ENCODE peak calls at places on chromosome 20, in four cellular contexts. One of them, this sample, is unnamed.

GRCh38 chr20:4905612-4906011 is 95.7 kb downstream of the SLC23A2 start:
- DNase-seq in H9: no peak
- DNase-seq in mesenchymal stem cell: no peak
- DNase-seq in H1: no peak
- DNase-seq in this sample: no peak

GRCh38 chr20:35523298-35523888 is 6.1 kb downstream of the C20orf173 start:
- DNase-seq in H9: peak; percentile 69
- DNase-seq in mesenchymal stem cell: no peak
- DNase-seq in H1: no peak
- DNase-seq in this sample: no peak

GRCh38 chr20:25033941-25034335 is 24.0 kb downstream of the ACSS1 start:
- DNase-seq in H9: no peak
- DNase-seq in mesenchymal stem cell: no peak
- DNase-seq in H1: no peak
- DNase-seq in this sample: no peak

GRCh38 chr20:20321917-20322316 is 46.0 kb upstream of the INSM1 start:
- DNase-seq in H9: no peak
- DNase-seq in mesenchymal stem cell: no peak
- DNase-seq in H1: no peak
- DNase-seq in this sample: no peak

GRCh38 chr20:35297153-35297552 is 4.9 kb upstream of the FAM83C start:
- DNase-seq in H9: peak; percentile 50
- DNase-seq in mesenchymal stem cell: no peak
- DNase-seq in H1: no peak
- DNase-seq in this sample: no peak

GRCh38 chr20:1327827-1328679 is 886 bp downstream of the SDCBP2 start:
- DNase-seq in H9: peak; percentile 14
- DNase-seq in mesenchymal stem cell: no peak
- DNase-seq in H1: no peak
- DNase-seq in this sample: no peak

GRCh38 chr20:59939052-59939878 is 840 bp downstream of the PPP1R3D start:
- DNase-seq in H9: peak; percentile 56
- DNase-seq in mesenchymal stem cell: no peak
- DNase-seq in H1: no peak
- DNase-seq in this sample: no peak

GRCh38 chr20:24610341-24611115 is 141.1 kb downstream of the SYNDIG1 start:
- DNase-seq in H9: no peak
- DNase-seq in mesenchymal stem cell: no peak
- DNase-seq in H1: peak; percentile 23
- DNase-seq in this sample: no peak

GRCh38 chr20:57451759-57452661 is 60.8 kb downstream of the RBM38 start:
- DNase-seq in H9: no peak
- DNase-seq in mesenchymal stem cell: no peak
- DNase-seq in H1: no peak
- DNase-seq in this sample: no peak

GRCh38 chr20:36507746-36508145 is 33.6 kb upstream of the MYL9 start:
- DNase-seq in H9: no peak
- DNase-seq in mesenchymal stem cell: no peak
- DNase-seq in H1: no peak
- DNase-seq in this sample: no peak

GRCh38 chr20:24673678-24674570 is 204.5 kb downstream of the SYNDIG1 start:
- DNase-seq in H9: no peak
- DNase-seq in mesenchymal stem cell: peak; percentile 6
- DNase-seq in H1: no peak
- DNase-seq in this sample: no peak

GRCh38 chr20:35334511-35335101 is 42.4 kb upstream of the FAM83C start:
- DNase-seq in H9: no peak
- DNase-seq in mesenchymal stem cell: peak; percentile 22
- DNase-seq in H1: no peak
- DNase-seq in this sample: no peak

GRCh38 chr20:3751284-3751663 is 16.3 kb downstream of the ADISSP start:
- DNase-seq in H9: peak; percentile 56
- DNase-seq in mesenchymal stem cell: no peak
- DNase-seq in H1: no peak
- DNase-seq in this sample: no peak

GRCh38 chr20:14687317-14687716 is 349.9 kb upstream of the FLRT3 start:
- DNase-seq in H9: no peak
- DNase-seq in mesenchymal stem cell: no peak
- DNase-seq in H1: no peak
- DNase-seq in this sample: no peak

GRCh38 chr20:6718660-6719059 is 48.8 kb upstream of the BMP2 start:
- DNase-seq in H9: no peak
- DNase-seq in mesenchymal stem cell: peak; percentile 43
- DNase-seq in H1: no peak
- DNase-seq in this sample: no peak

GRCh38 chr20:41145821-41146620 is 8.7 kb downstream of the PLCG1 start:
- DNase-seq in H9: no peak
- DNase-seq in mesenchymal stem cell: no peak
- DNase-seq in H1: no peak
- DNase-seq in this sample: no peak

GRCh38 chr20:57769756-57770155 is 59.9 kb upstream of the PMEPA1 start:
- DNase-seq in H9: no peak
- DNase-seq in mesenchymal stem cell: no peak
- DNase-seq in H1: no peak
- DNase-seq in this sample: no peak

GRCh38 chr20:49501917-49502316 is 19.4 kb upstream of the KCNB1 start:
- DNase-seq in H9: no peak
- DNase-seq in mesenchymal stem cell: peak; percentile 12
- DNase-seq in H1: no peak
- DNase-seq in this sample: no peak

GRCh38 chr20:63744158-63744557 is 4.6 kb downstream of the SLC2A4RG start:
- DNase-seq in H9: no peak
- DNase-seq in mesenchymal stem cell: no peak
- DNase-seq in H1: no peak
- DNase-seq in this sample: no peak

GRCh38 chr20:14445310-14445709 is 107.9 kb upstream of the FLRT3 start:
- DNase-seq in H9: no peak
- DNase-seq in mesenchymal stem cell: peak; percentile 75
- DNase-seq in H1: no peak
- DNase-seq in this sample: no peak

GRCh38 chr20:9018346-9018745 is 50.5 kb upstream of the PLCB4 start:
- DNase-seq in H9: no peak
- DNase-seq in mesenchymal stem cell: no peak
- DNase-seq in H1: no peak
- DNase-seq in this sample: no peak

GRCh38 chr20:58640446-58640845 is 10.6 kb upstream of the STX16 start:
- DNase-seq in H9: no peak
- DNase-seq in mesenchymal stem cell: peak; percentile 55
- DNase-seq in H1: no peak
- DNase-seq in this sample: no peak

GRCh38 chr20:20849126-20849525 is 136.7 kb upstream of the RALGAPA2 start:
- DNase-seq in H9: no peak
- DNase-seq in mesenchymal stem cell: no peak
- DNase-seq in H1: no peak
- DNase-seq in this sample: no peak

GRCh38 chr20:63652192-63652980 is 838 bp downstream of the STMN3 start:
- DNase-seq in H9: peak; percentile 53
- DNase-seq in mesenchymal stem cell: no peak
- DNase-seq in H1: no peak
- DNase-seq in this sample: no peak

GRCh38 chr20:38779247-38780097 is 26.0 kb upstream of the PPP1R16B start:
- DNase-seq in H9: peak; percentile 76
- DNase-seq in mesenchymal stem cell: no peak
- DNase-seq in H1: peak; percentile 70
- DNase-seq in this sample: no peak

GRCh38 chr20:35012227-35013069 is 56.8 kb downstream of the MYH7B start:
- DNase-seq in H9: peak; percentile 10
- DNase-seq in mesenchymal stem cell: no peak
- DNase-seq in H1: no peak
- DNase-seq in this sample: no peak

GRCh38 chr20:61041481-61041880 is 210.6 kb upstream of the CDH4 start:
- DNase-seq in H9: no peak
- DNase-seq in mesenchymal stem cell: no peak
- DNase-seq in H1: no peak
- DNase-seq in this sample: no peak

GRCh38 chr20:23776067-23776771 is 25.5 kb upstream of the CST1 start:
- DNase-seq in H9: peak; percentile 78
- DNase-seq in mesenchymal stem cell: no peak
- DNase-seq in H1: no peak
- DNase-seq in this sample: no peak

GRCh38 chr20:23232219-23232581 is 118.4 kb upstream of the NXT1 start:
- DNase-seq in H9: no peak
- DNase-seq in mesenchymal stem cell: no peak
- DNase-seq in H1: no peak
- DNase-seq in this sample: no peak

DNA sequence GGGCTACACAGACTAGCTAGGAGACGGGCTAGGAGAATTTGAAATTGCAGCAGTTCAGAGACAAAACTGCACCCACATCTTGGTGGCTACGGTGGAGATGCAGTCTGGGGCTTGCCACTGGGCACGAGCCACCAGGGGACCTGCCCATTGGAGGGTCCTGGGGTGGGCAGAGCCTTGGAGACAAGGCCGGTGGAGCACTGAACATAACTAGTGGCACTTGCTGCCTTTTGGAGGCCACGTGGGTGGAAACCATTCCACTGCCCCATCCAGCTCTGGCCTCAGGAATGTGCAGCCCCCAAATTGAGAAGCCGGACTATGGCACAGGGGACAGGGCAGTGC is 113.4 kb downstream of the NFATC2 start:
- DNase-seq in H9: no peak
- DNase-seq in mesenchymal stem cell: no peak
- DNase-seq in H1: no peak
- DNase-seq in this sample: no peak
- H2BK12ac ChIP-seq in H9: no peak overlapping the region
- H2BK12ac ChIP-seq in mesenchymal stem cell: peak overlapping the region; percentile 70
- H2BK12ac ChIP-seq in H1: no peak overlapping the region
- H2BK12ac ChIP-seq in this sample: no peak overlapping the region

DNA sequence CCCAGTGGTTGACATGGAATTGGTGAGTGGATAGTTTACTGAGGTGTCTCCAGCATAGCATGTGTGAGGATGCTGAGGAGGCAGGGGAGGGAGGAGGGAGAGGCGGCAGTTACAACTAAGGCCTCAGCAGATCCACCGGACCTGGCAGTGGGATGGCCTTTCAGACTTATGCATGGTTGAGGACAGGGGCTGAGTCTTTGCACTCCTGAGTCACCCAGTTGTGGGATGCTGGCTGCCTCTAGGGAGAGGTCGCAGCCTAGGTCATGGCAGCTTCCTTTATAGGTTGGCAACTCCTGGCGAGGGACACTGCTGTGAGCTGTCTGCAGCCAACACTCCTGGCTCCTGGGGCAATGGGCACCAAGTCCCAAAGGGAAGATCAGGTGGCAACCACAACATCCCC is 380.3 kb downstream of the PREX1 start:
- DNase-seq in H9: no peak
- DNase-seq in mesenchymal stem cell: no peak
- DNase-seq in H1: no peak
- DNase-seq in this sample: no peak
- H2BK12ac ChIP-seq in H9: no peak overlapping the region
- H2BK12ac ChIP-seq in mesenchymal stem cell: no peak overlapping the region
- H2BK12ac ChIP-seq in H1: no peak overlapping the region
- H2BK12ac ChIP-seq in this sample: no peak overlapping the region

GRCh38 chr20:44475694-44476560 is at the start of gene TTPAL:
- DNase-seq in H9: peak; percentile 94
- DNase-seq in mesenchymal stem cell: peak; percentile 83
- DNase-seq in H1: peak; percentile 67
- DNase-seq in this sample: peak; percentile 84
- H2BK12ac ChIP-seq in H9: no peak within 1 kb of the TSS
- H2BK12ac ChIP-seq in mesenchymal stem cell: no peak within 1 kb of the TSS
- H2BK12ac ChIP-seq in H1: no peak within 1 kb of the TSS
- H2BK12ac ChIP-seq in this sample: no peak within 1 kb of the TSS

DNA sequence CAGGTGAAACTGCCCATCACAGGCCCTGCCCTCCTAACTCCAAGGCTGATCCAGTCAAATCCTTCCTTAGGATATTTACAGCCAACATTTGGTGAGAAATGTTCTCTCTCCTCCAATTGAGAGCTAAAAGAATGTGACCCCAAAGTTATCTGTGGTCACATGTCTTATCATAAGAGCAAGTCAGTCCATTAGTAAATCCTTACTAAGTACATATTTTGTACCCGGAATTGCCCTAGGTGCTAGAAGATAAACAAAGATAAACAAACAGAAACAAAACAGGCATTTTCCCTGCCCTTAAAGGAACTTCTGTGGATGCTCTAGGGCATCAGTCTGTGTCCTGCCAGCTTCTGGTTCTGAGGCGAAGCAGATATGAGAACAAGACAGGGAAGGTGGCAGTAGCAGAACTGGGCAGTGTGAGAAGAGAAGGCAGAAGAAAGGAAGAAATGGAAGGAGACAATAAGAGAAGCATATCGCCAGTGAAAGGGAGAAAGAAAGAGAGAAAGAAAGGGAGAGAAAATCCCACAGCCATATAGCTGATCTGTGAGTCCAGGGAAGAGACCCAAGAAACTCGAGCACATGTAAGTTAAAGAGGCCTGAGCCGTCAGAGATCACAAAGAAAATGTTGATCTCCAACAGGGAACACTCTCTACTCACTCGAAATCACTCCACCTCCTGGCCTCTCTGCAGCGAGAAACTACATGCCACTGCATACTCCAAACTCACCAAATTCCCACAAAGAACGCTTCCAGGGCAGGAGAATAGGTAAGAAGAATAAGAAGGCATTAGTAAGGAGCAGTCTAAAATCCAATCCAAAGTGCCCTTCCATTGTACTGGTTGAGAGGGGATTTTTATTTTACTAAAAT is 41.7 kb downstream of the CDK5RAP1 start:
- DNase-seq in H9: no peak
- DNase-seq in mesenchymal stem cell: peak; percentile 20
- DNase-seq in H1: no peak
- DNase-seq in this sample: no peak
- H2BK12ac ChIP-seq in H9: no peak overlapping the region
- H2BK12ac ChIP-seq in mesenchymal stem cell: no peak overlapping the region
- H2BK12ac ChIP-seq in H1: no peak overlapping the region
- H2BK12ac ChIP-seq in this sample: no peak overlapping the region

GRCh38 chr20:46810442-46811327 is 84.0 kb upstream of the EYA2 start:
- DNase-seq in H9: no peak
- DNase-seq in mesenchymal stem cell: no peak
- DNase-seq in H1: no peak
- DNase-seq in this sample: no peak
- H2BK12ac ChIP-seq in H9: no peak overlapping the region
- H2BK12ac ChIP-seq in mesenchymal stem cell: no peak overlapping the region
- H2BK12ac ChIP-seq in H1: no peak overlapping the region
- H2BK12ac ChIP-seq in this sample: no peak overlapping the region